ENCODE peak calls at places on chromosomes 13 and 19, in four cellular contexts. V is stomach; I is CD8-positive, alpha-beta T cell; G is transverse colon. M is an unnamed sample.

GRCh38 chr13:66635526-66635925 is 594.6 kb downstream of the PCDH9 start:
- DNase-seq in V (no peak), I (no peak), G (no peak), M (peak)

GRCh38 chr19:31470952-31471351 is 121.7 kb upstream of the TSHZ3 start:
- DNase-seq in V (no peak), I (no peak), G (no peak), M (no peak)

GRCh38 chr19:54430306-54431254 is 15.3 kb downstream of the TTYH1 start:
- DNase-seq in V (no peak), I (peak), G (peak), M (no peak)

GRCh38 chr13:25170554-25171107 is 1.5 kb downstream of the AMER2 start:
- DNase-seq in V (no peak), I (no peak), G (no peak), M (no peak)

GRCh38 chr13:97944396-97945029 is 9.0 kb upstream of the IPO5 start:
- DNase-seq in V (no peak), I (no peak), G (no peak), M (no peak)

GRCh38 chr19:44356383-44357111 is at the start of gene ZNF112:
- DNase-seq in V (peak), I (no peak), G (peak), M (peak)

GRCh38 chr19:45637890-45638667 is 1.1 kb downstream of the EML2 start:
- DNase-seq in V (peak), I (no peak), G (peak), M (no peak)

GRCh38 chr19:4115050-4115817 is 8.7 kb downstream of the MAP2K2 start:
- DNase-seq in V (peak), I (peak), G (peak), M (no peak)

GRCh38 chr13:48585456-48585840 is 52.6 kb upstream of the RCBTB2 start:
- DNase-seq in V (peak), I (no peak), G (peak), M (peak)

GRCh38 chr13:62302341-62302740 is 886.7 kb upstream of the PCDH20 start:
- DNase-seq in V (no peak), I (no peak), G (no peak), M (no peak)

GRCh38 chr13:66940113-66940512 is 290.0 kb downstream of the PCDH9 start:
- DNase-seq in V (no peak), I (no peak), G (no peak), M (no peak)

GRCh38 chr19:39413269-39413902 is 917 bp downstream of the PLEKHG2 start:
- DNase-seq in V (no peak), I (peak), G (peak), M (no peak)

GRCh38 chr13:114099918-114100445 is 32.4 kb downstream of the RASA3 start:
- DNase-seq in V (no peak), I (no peak), G (peak), M (no peak)

GRCh38 chr13:101144808-101145419 is 271.4 kb downstream of the NALCN start:
- DNase-seq in V (no peak), I (peak), G (no peak), M (no peak)

DNA sequence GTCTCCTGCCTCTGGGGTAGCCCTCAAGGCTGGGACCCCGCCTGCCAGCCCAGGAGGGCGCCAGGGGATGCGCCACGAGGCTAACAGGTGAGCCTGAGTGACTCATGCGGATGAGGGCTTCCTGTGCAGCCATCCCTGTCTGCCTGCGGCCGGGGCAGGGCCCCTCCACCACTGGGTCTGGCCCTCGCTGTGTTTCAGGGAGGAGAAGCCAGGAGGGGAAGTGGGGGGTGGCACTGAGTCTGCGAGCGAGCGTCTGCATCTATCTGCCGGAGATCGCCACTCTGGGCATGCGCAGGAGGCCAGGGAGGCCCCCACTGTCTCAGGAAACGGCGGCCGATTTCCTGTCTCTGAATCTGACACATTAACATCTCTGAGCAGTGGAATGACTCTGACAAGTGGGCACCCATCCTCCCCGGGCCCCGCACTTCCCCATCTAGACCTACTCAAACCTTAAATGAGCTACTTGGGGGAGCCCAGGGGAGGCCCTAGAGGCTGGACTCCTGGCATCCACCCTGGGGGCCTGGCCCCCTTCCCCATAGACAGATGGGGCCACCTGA is 19.7 kb downstream of the RFX1 start:
- DNase-seq in V (peak), I (peak), G (peak), M (no peak)
- H3K4me3 ChIP-seq in V (no peak), I (peak), G (no peak), M (no peak)

GRCh38 chr19:6772028-6772865 is at the start of gene VAV1:
- DNase-seq in V (peak), I (peak), G (peak), M (no peak)
- TF ChIP-seq CTCF in V (no peak), I (peak), G (no peak), M (no peak)

DNA sequence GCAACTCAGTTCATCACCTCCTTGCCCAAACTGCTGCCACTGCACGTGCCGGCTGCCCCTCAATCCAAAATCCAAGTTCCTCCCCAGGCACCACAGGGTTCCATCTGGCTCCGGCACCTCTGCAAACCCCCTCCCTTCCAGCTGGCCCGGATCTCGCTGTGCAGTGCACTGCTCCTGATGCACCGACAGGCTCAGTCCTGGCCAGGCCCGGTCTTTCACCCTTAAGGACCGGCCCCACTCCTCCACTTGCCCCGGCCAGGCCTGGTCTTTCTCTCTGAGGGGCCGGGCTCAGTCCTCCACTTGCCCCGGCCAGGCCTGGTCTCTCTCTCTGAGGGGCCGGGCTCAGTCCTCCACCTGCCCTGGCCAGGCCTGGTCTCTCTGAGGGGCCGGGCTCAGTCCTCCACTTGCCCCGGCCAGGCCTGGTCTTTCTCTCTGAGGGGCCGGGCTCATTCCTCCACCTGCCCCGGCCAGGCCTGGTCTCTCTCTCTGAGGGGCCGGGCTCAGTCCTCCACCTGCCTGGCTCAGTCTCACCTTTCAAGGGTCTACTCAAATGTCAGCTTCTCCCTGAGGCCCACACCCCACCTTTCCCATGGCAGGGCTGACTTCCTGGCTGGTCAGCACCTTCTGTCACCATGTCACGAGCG is 6.9 kb downstream of the ZNF787 start:
- DNase-seq in V (no peak), I (no peak), G (no peak), M (no peak)
- H3K4me3 ChIP-seq in V (no peak), I (no peak), G (no peak), M (no peak)

DNA sequence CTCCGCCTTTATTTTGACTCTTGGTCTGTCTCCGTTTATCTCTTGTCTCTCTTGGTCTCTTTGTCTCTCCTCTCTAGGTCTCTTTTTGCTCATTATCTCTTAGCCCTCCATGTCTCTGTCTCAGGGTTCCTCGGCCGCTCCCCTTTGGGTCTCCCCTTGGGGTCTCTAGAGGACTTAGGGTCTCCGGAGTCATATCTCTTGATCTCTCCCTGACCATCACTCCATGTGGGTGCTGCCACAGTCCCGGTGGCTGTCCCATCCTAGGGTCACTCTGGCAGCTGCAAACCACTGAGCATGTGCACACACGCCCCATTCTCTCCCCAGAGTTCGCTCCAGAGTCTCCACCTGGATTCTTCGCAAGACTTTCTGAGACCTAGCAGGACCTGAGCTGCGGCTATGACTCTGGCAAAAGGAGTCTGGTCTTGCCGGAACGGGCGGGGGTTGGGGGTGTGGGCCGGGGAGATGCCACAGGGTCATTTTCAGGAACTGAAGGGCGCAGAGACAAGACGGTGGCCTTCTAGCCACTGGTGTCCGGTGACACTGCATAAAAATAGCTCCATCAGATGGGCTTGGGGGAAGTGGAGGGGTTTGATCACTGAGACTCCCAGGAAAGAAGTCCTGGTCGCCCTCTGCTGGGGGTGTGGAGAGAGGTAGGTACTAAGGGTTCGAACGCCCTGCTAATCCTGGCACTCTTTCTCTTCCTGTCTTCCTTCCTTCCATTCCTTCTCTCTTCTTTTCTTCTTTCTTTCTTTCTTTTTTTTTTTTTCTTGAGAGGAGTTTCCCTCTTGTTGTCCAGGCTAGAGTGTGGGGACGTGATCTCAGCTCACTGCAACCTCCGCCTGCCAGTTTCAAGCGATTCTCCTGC is 1.2 kb upstream of the KCNA7 start:
- DNase-seq in V (no peak), I (no peak), G (no peak), M (no peak)
- TF ChIP-seq CTCF in V (no peak), I (no peak), G (no peak), M (peak)